ENCODE peak calls at places on chromosomes 16 and 17, in four cellular contexts. One of them, this sample, is unnamed.

GRCh38 chr17:83194761-83195329 is 115.4 kb downstream of the METRNL start:
- DNase-seq in HepG2: no peak
- DNase-seq in K562: no peak
- DNase-seq in GM12878: no peak
- DNase-seq in this sample: no peak

GRCh38 chr17:9283909-9284308 is 262.6 kb downstream of the NTN1 start:
- DNase-seq in HepG2: no peak
- DNase-seq in K562: no peak
- DNase-seq in GM12878: no peak
- DNase-seq in this sample: no peak

GRCh38 chr16:72554935-72555334 is 383.0 kb upstream of the PMFBP1 start:
- DNase-seq in HepG2: no peak
- DNase-seq in K562: no peak
- DNase-seq in GM12878: no peak
- DNase-seq in this sample: no peak

GRCh38 chr17:9890124-9890523 is 14.9 kb downstream of the RCVRN start:
- DNase-seq in HepG2: peak
- DNase-seq in K562: peak
- DNase-seq in GM12878: no peak
- DNase-seq in this sample: peak

GRCh38 chr17:37017355-37017754 is 68.6 kb downstream of the AATF start:
- DNase-seq in HepG2: no peak
- DNase-seq in K562: no peak
- DNase-seq in GM12878: no peak
- DNase-seq in this sample: no peak

GRCh38 chr17:70702683-70703255 is 533.4 kb downstream of the KCNJ2 start:
- DNase-seq in HepG2: no peak
- DNase-seq in K562: no peak
- DNase-seq in GM12878: no peak
- DNase-seq in this sample: no peak

GRCh38 chr17:5097101-5097834 is 14.4 kb downstream of the ZNF232 start:
- DNase-seq in HepG2: no peak
- DNase-seq in K562: no peak
- DNase-seq in GM12878: no peak
- DNase-seq in this sample: no peak

GRCh38 chr16:16014329-16015224 is 65.2 kb downstream of the ABCC1 start:
- DNase-seq in HepG2: peak
- DNase-seq in K562: no peak
- DNase-seq in GM12878: no peak
- DNase-seq in this sample: peak

GRCh38 chr17:28415886-28416285 is 9.9 kb upstream of the SLC46A1 start:
- DNase-seq in HepG2: no peak
- DNase-seq in K562: no peak
- DNase-seq in GM12878: no peak
- DNase-seq in this sample: no peak

GRCh38 chr17:81429353-81429774 is 34.1 kb downstream of the BAHCC1 start:
- DNase-seq in HepG2: no peak
- DNase-seq in K562: no peak
- DNase-seq in GM12878: no peak
- DNase-seq in this sample: peak

GRCh38 chr17:80513892-80514291 is 30.7 kb upstream of the RPTOR start:
- DNase-seq in HepG2: no peak
- DNase-seq in K562: no peak
- DNase-seq in GM12878: no peak
- DNase-seq in this sample: no peak

GRCh38 chr17:7293821-7294613 is 422 bp downstream of the YBX2 start:
- DNase-seq in HepG2: peak
- DNase-seq in K562: peak
- DNase-seq in GM12878: no peak
- DNase-seq in this sample: no peak

GRCh38 chr16:31496670-31497069 is 11.5 kb downstream of the RUSF1 start:
- DNase-seq in HepG2: no peak
- DNase-seq in K562: no peak
- DNase-seq in GM12878: no peak
- DNase-seq in this sample: no peak

GRCh38 chr16:3651461-3652372 is 2.8 kb upstream of the DNASE1 start:
- DNase-seq in HepG2: no peak
- DNase-seq in K562: no peak
- DNase-seq in GM12878: no peak
- DNase-seq in this sample: no peak

GRCh38 chr16:59394526-59394925 is 660.4 kb upstream of the GOT2 start:
- DNase-seq in HepG2: no peak
- DNase-seq in K562: no peak
- DNase-seq in GM12878: no peak
- DNase-seq in this sample: no peak

GRCh38 chr16:71645450-71645849 is 19.5 kb downstream of the MARVELD3 start:
- DNase-seq in HepG2: peak
- DNase-seq in K562: peak
- DNase-seq in GM12878: no peak
- DNase-seq in this sample: peak

GRCh38 chr17:38572292-38572664 is 33.5 kb downstream of the SRCIN1 start:
- DNase-seq in HepG2: no peak
- DNase-seq in K562: no peak
- DNase-seq in GM12878: no peak
- DNase-seq in this sample: no peak

GRCh38 chr16:77789085-77789611 is 784 bp downstream of the VAT1L start:
- DNase-seq in HepG2: no peak
- DNase-seq in K562: no peak
- DNase-seq in GM12878: no peak
- DNase-seq in this sample: no peak

GRCh38 chr17:27367121-27367981 is 73.4 kb downstream of the WSB1 start:
- DNase-seq in HepG2: no peak
- DNase-seq in K562: no peak
- DNase-seq in GM12878: no peak
- DNase-seq in this sample: no peak

DNA sequence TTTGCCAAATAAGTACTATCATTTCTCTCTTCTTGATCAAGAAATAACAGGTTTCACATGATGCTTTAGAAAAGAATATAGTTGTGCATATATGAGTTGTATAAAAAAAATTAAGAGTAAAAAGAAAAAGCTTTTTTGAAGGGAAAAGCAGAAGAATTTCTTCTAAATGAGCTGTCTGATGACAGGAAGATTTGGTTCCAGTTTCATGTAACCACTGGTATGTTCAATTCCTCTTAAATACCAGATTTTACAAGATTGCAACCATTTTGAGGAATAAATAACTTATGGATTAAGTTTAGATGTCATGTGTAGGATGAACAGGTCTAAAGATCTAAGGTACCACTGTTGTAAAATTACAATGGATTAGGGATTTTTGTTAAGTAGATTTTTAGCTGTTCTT is 45.0 kb downstream of the VMP1 start:
- DNase-seq in HepG2: no peak
- DNase-seq in K562: no peak
- DNase-seq in GM12878: no peak
- DNase-seq in this sample: no peak
- TF ChIP-seq CHD4 in HepG2: no peak
- TF ChIP-seq CHD4 in K562: no peak
- TF ChIP-seq CHD4 in GM12878: no peak
- TF ChIP-seq CHD4 in this sample: no peak

DNA sequence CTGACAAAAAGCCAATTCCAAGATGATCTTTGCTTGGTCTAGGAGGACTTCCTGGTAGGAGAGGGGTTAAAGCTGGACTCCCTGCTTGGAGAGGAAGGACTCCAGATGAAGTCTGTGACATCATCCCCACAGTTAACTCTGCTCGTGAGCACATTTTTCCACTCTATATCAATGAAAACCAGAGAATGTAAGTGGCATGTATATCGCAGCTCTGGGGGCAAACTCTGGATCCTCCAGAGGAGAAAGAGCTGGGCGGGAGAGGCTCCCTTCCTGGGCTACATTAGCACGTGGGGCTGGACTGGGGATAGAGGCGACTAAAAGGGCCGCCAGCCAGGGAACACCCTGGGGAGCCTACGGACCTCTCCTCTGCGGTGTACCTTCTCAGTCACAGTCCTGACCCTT is 34.1 kb downstream of the HIC1 start:
- DNase-seq in HepG2: no peak
- DNase-seq in K562: peak
- DNase-seq in GM12878: no peak
- DNase-seq in this sample: no peak
- TF ChIP-seq CHD4 in HepG2: no peak
- TF ChIP-seq CHD4 in K562: no peak
- TF ChIP-seq CHD4 in GM12878: no peak
- TF ChIP-seq CHD4 in this sample: no peak

DNA sequence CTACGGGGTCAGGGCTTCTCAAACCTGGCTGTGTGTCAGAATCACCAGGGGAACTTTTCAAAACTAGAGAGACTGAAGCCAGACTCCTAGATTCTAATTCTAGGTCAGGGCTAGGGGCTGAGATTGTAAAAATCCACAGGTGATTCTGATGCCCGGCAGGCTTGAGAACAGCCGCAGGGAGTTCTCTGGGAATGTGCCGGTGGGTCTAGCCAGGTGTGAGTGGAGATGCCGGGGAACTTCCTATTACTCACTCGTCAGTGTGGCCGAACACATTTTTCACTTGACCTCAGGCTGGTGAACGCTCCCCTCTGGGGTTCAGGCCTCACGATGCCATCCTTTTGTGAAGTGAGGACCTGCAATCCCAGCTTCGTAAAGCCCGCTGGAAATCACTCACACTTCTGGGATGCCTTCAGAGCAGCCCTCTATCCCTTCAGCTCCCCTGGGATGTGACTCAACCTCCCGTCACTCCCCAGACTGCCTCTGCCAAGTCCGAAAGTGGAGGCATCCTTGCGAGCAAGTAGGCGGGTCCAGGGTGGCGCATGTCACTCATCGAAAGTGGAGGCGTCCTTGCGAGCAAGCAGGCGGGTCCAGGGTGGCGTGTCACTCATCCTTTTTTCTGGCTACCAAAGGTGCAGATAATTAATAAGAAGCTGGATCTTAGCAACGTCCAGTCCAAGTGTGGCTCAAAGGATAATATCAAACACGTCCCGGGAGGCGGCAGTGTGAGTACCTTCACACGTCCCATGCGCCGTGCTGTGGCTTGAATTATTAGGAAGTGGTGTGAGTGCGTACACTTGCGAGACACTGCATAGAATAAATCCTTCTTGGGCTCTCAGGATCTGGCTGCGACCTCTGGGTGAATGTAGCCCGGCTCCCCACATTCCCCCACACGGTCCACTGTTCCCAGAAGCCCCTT is 10.9 kb downstream of the STH start:
- DNase-seq in HepG2: no peak
- DNase-seq in K562: no peak
- DNase-seq in GM12878: no peak
- DNase-seq in this sample: peak
- TF ChIP-seq CHD4 in HepG2: no peak
- TF ChIP-seq CHD4 in K562: no peak
- TF ChIP-seq CHD4 in GM12878: no peak
- TF ChIP-seq CHD4 in this sample: no peak

DNA sequence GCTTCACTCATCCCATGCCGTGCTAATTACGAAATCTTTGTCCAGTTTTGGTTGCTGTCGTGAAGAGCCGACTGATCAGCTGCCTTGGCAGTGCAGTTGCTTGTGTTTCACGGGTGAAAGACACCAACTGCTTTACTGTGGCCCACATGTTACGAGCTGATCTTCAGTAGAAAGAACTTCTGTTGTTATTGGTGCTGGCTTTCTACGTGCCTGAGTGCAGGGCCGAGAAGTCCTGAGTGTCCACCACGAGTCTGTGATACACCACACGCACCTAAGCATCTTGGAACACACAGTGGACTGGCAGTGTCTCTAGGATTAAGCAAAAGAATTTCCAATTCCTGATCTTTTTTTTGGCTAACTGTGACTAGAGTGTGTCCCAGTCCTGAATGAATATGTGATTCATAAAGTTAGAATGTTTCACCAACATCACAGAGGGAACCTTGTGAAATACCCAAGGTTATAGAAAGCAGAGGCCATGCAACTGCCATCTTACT is 70.4 kb upstream of the CLEC18A start:
- DNase-seq in HepG2: no peak
- DNase-seq in K562: no peak
- DNase-seq in GM12878: no peak
- DNase-seq in this sample: no peak
- TF ChIP-seq CHD4 in HepG2: no peak
- TF ChIP-seq CHD4 in K562: no peak
- TF ChIP-seq CHD4 in GM12878: no peak
- TF ChIP-seq CHD4 in this sample: no peak

DNA sequence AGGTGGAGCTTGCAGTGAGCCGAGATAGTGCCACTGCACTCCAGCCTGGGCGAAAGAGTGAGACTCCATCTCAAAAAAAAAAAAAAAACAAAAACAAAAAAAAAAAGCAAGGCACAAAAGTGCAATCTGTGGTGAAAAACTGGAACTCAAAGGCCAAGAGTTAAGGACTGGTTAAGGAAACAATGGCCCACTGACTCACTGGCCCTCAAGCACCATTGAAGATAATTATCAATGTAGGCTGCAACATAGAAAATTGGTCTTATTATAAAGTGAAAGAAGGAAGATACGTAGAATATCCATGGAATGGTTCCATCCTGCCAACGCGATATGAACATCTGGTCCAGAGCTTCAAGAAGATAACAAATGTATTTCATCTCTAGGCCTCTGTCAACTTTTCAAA is 444.2 kb downstream of the SOX9 start:
- DNase-seq in HepG2: no peak
- DNase-seq in K562: no peak
- DNase-seq in GM12878: no peak
- DNase-seq in this sample: no peak
- TF ChIP-seq CHD4 in HepG2: no peak
- TF ChIP-seq CHD4 in K562: no peak
- TF ChIP-seq CHD4 in GM12878: no peak
- TF ChIP-seq CHD4 in this sample: no peak

GRCh38 chr17:50619489-50619888 is 15.2 kb upstream of the ABCC3 start:
- DNase-seq in HepG2: no peak
- DNase-seq in K562: no peak
- DNase-seq in GM12878: no peak
- DNase-seq in this sample: no peak

GRCh38 chr17:50618300-50618699 is 16.4 kb upstream of the ABCC3 start:
- DNase-seq in HepG2: no peak
- DNase-seq in K562: no peak
- DNase-seq in GM12878: no peak
- DNase-seq in this sample: no peak

GRCh38 chr17:50620237-50620636 is 14.4 kb upstream of the ABCC3 start:
- DNase-seq in HepG2: no peak
- DNase-seq in K562: no peak
- DNase-seq in GM12878: no peak
- DNase-seq in this sample: no peak

GRCh38 chr17:50620848-50621247 is 13.8 kb upstream of the ABCC3 start:
- DNase-seq in HepG2: no peak
- DNase-seq in K562: no peak
- DNase-seq in GM12878: no peak
- DNase-seq in this sample: no peak

GRCh38 chr17:50618941-50619340 is 15.7 kb upstream of the ABCC3 start:
- DNase-seq in HepG2: no peak
- DNase-seq in K562: no peak
- DNase-seq in GM12878: no peak
- DNase-seq in this sample: no peak
- TF ChIP-seq CHD4 in HepG2: no peak
- TF ChIP-seq CHD4 in K562: no peak
- TF ChIP-seq CHD4 in GM12878: no peak
- TF ChIP-seq CHD4 in this sample: no peak